ENCODE peak calls at places on chromosomes 6 and 20, in four cellular contexts. Z is HCT116, N is ovary, C is A549. M is an unnamed sample.

GRCh38 chr20:16241911-16242310 is 331.3 kb downstream of the KIF16B start:
- DNase-seq in N (no peak), Z (peak), C (no peak), M (no peak)

GRCh38 chr20:34604980-34605788 is 46.7 kb downstream of the MAP1LC3A start:
- DNase-seq in C (no peak), N (no peak), Z (no peak), M (no peak)

GRCh38 chr20:1906361-1907051 is 11.3 kb downstream of the SIRPA start:
- DNase-seq in Z (no peak), N (no peak), C (no peak), M (no peak)

GRCh38 chr20:6863355-6863754 is 95.9 kb downstream of the BMP2 start:
- DNase-seq in C (no peak), N (no peak), Z (no peak), M (no peak)

GRCh38 chr6:159119835-159120234 is 49.4 kb upstream of the FNDC1 start:
- DNase-seq in C (no peak), N (no peak), Z (no peak), M (no peak)

GRCh38 chr6:2764610-2765165 is 505 bp upstream of the WRNIP1 start:
- DNase-seq in N (peak), C (peak), Z (no peak), M (peak)

GRCh38 chr6:46211917-46212316 is 41.1 kb upstream of the ENPP5 start:
- DNase-seq in C (no peak), Z (no peak), N (no peak), M (no peak)

GRCh38 chr20:35625584-35626385 is 10.2 kb downstream of the SPAG4 start:
- DNase-seq in N (no peak), Z (no peak), C (no peak), M (no peak)

GRCh38 chr20:46939031-46939430 is 44.4 kb downstream of the EYA2 start:
- DNase-seq in Z (peak), N (no peak), C (peak), M (no peak)

GRCh38 chr6:89951574-89952360 is 57.5 kb downstream of the GJA10 start:
- DNase-seq in Z (no peak), C (no peak), N (peak), M (peak)

GRCh38 chr6:14841901-14842421 is 403.9 kb upstream of the JARID2 start:
- DNase-seq in N (no peak), Z (no peak), C (no peak), M (no peak)

GRCh38 chr6:99362644-99363268 is 13.3 kb upstream of the FAXC start:
- DNase-seq in C (no peak), Z (no peak), N (no peak), M (no peak)

GRCh38 chr6:21992178-21992967 is 304.5 kb downstream of the PRL start:
- DNase-seq in Z (no peak), C (no peak), N (peak), M (no peak)

GRCh38 chr6:45681860-45682488 is 304.2 kb upstream of the SUPT3H start:
- DNase-seq in N (no peak), Z (no peak), C (no peak), M (no peak)

GRCh38 chr20:61595216-61595615 is 343.2 kb downstream of the CDH4 start:
- DNase-seq in Z (no peak), C (no peak), N (no peak), M (no peak)

GRCh38 chr6:16803294-16804006 is 42.2 kb upstream of the ATXN1 start:
- DNase-seq in C (no peak), N (peak), Z (no peak), M (no peak)

GRCh38 chr6:135633573-135633972 is 136.0 kb upstream of the AHI1 start:
- DNase-seq in Z (no peak), C (no peak), N (no peak), M (no peak)

GRCh38 chr20:4592316-4593148 is 129.2 kb upstream of the PRND start:
- DNase-seq in N (peak), Z (no peak), C (peak), M (peak)

GRCh38 chr6:149405823-149406765 is 6.0 kb downstream of the SUMO4 start:
- DNase-seq in C (no peak), Z (no peak), N (no peak), M (no peak)

GRCh38 chr20:49283703-49284625 is 6.1 kb upstream of the ZNFX1 start:
- DNase-seq in Z (no peak), C (no peak), N (no peak), M (no peak)

GRCh38 chr20:7843613-7844012 is 96.6 kb downstream of the HAO1 start:
- DNase-seq in N (no peak), C (no peak), Z (no peak), M (no peak)

GRCh38 chr6:100462990-100463684 is 1.6 kb downstream of the SIM1 start:
- DNase-seq in C (no peak), Z (no peak), N (no peak), M (no peak)

GRCh38 chr20:48156521-48156920 is 371.2 kb upstream of the SULF2 start:
- DNase-seq in N (no peak), C (no peak), Z (no peak), M (no peak)

GRCh38 chr6:81075974-81076373 is 676.5 kb downstream of the TENT5A start:
- DNase-seq in N (no peak), Z (peak), C (no peak), M (no peak)

GRCh38 chr6:98041072-98041471 is 758.1 kb upstream of the MMS22L start:
- DNase-seq in N (no peak), Z (no peak), C (no peak), M (no peak)

GRCh38 chr6:117960906-117961700 is 54.0 kb downstream of the SLC35F1 start:
- DNase-seq in C (no peak), N (no peak), Z (no peak), M (no peak)

GRCh38 chr6:140987364-140988135 is 1145.2 kb upstream of the GJE1 start:
- DNase-seq in N (no peak), C (no peak), Z (no peak), M (no peak)

GRCh38 chr20:56630506-56631317 is 1.6 kb downstream of the TFAP2C start:
- DNase-seq in Z (no peak), C (no peak), N (no peak), M (no peak)

GRCh38 chr20:56628015-56628872 is 862 bp upstream of the TFAP2C start:
- DNase-seq in N (no peak), Z (no peak), C (peak), M (no peak)

GRCh38 chr20:56628873-56629463 is at the start of gene TFAP2C:
- DNase-seq in N (peak), C (peak), Z (peak), M (peak)

GRCh38 chr20:56630086-56630493 is 984 bp downstream of the TFAP2C start:
- DNase-seq in N (no peak), Z (peak), C (peak), M (no peak)

GRCh38 chr20:56629464-56630085 is 469 bp downstream of the TFAP2C start:
- DNase-seq in Z (no peak), C (peak), N (no peak), M (no peak)
- H3K4me3 ChIP-seq in Z (peak), C (peak), N (peak), M (no peak)

GRCh38 chr20:44310664-44311639 is at the start of gene FITM2:
- DNase-seq in N (peak), C (peak), Z (peak), M (peak)
- TF ChIP-seq POLR2A in N (peak), C (peak), Z (peak), M (peak)

GRCh38 chr6:133894369-133894768 is 5.5 kb downstream of the TCF21 start:
- DNase-seq in Z (no peak), C (no peak), N (no peak), M (no peak)

GRCh38 chr6:133893324-133893692 is 4.4 kb downstream of the TCF21 start:
- DNase-seq in N (no peak), C (no peak), Z (no peak), M (no peak)

GRCh38 chr6:133894795-133895401 is 6.0 kb downstream of the TCF21 start:
- DNase-seq in N (peak), C (no peak), Z (no peak), M (no peak)

GRCh38 chr6:133896344-133896721 is 7.4 kb downstream of the TCF21 start:
- DNase-seq in C (no peak), N (no peak), Z (no peak), M (no peak)

GRCh38 chr6:133895573-133896343 is 6.8 kb downstream of the TCF21 start:
- DNase-seq in N (peak), Z (no peak), C (no peak), M (no peak)
- H3K4me3 ChIP-seq in N (peak), Z (peak), C (no peak), M (no peak)

GRCh38 chr20:44597930-44598329 is 15.6 kb downstream of the PKIG start:
- DNase-seq in Z (no peak), N (no peak), C (no peak), M (no peak)

GRCh38 chr20:44599715-44600114 is 17.3 kb downstream of the PKIG start:
- DNase-seq in C (no peak), N (no peak), Z (no peak), M (no peak)

GRCh38 chr20:44597516-44597915 is 15.1 kb downstream of the PKIG start:
- DNase-seq in Z (no peak), N (no peak), C (no peak), M (no peak)

GRCh38 chr20:44600301-44600700 is 17.9 kb downstream of the PKIG start:
- DNase-seq in Z (no peak), C (no peak), N (no peak), M (no peak)

DNA sequence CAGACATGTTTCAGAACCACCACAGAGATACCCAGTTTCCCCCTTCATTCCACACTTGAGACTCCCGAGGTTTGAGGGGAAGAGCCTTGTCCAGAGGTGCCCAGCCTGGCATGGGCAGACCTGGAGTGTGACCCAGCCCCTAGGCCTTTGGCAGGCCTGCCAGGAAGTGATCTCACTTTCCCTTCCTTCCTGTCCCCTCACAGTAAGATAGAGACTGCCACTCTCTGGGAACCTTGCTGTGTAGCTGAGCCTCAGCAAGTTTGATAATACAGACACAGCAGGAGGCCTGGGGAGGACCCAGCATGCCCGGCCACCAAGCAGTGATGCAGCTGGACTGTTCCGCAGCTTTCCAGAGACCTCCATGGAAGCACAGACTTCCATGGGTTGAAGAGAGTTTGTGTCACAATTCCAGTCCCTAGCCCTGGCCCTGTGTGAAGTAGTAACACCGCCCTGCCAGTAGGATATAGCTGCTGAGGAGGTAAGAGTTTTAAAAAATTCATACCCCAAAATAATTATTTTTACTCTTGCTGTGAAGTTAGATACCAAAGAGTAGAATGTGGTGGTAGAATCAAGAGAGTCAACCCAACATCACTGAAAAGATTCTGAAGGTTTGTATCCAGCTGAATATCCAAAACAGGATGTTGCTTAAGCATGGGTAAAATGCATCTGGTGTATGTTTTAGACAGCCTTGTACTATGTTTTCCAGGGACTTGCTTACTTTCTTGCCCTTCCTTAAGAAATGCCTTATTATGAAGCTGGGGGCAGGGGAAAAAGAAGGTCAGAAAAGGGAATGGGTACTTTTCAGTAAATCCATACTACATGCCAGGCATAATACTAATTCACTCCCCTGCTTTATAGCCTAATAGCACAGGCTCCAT is 16.3 kb downstream of the PKIG start:
- DNase-seq in C (no peak), Z (no peak), N (no peak), M (no peak)
- TF ChIP-seq POLR2A in C (no peak), Z (no peak), N (no peak), M (no peak)

GRCh38 chr6:6293317-6293716 is 27.1 kb downstream of the F13A1 start:
- DNase-seq in Z (no peak), N (no peak), C (no peak), M (no peak)
- H3K4me3 ChIP-seq in Z (no peak), N (no peak), C (no peak), M (no peak)

GRCh38 chr6:160400426-160400825 is 52.2 kb downstream of the SLC22A3 start:
- DNase-seq in Z (no peak), N (no peak), C (no peak), M (no peak)
- TF ChIP-seq POLR2A in Z (no peak), N (no peak), C (no peak), M (no peak)

DNA sequence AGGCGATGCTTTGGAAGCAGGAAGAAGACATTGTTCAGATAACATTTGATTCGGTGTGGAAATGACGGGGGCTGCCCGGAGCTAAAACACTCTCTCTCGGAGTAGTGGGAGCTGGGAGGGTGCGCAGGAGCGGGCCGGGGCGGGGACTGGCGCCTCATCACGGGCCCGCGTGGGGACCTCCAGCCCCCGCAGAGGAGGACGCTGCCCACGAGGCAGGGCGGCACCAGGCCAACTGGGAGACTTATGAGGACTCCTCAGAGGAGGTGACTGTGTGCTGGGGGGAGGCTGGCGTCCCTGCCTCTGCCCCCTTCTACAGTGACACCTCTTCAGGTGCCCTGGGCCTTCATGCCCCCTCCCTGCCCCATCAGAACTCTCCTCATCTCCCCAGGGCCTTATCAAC is 15.2 kb downstream of the DDO start:
- DNase-seq in Z (no peak), C (no peak), N (peak), M (no peak)
- H3K4me3 ChIP-seq in Z (no peak), C (no peak), N (peak), M (peak)

GRCh38 chr6:30614044-30614842 is 2.8 kb downstream of the PPP1R10 start:
- DNase-seq in Z (no peak), N (no peak), C (no peak), M (no peak)
- TF ChIP-seq POLR2A in Z (no peak), N (no peak), C (no peak), M (no peak)

DNA sequence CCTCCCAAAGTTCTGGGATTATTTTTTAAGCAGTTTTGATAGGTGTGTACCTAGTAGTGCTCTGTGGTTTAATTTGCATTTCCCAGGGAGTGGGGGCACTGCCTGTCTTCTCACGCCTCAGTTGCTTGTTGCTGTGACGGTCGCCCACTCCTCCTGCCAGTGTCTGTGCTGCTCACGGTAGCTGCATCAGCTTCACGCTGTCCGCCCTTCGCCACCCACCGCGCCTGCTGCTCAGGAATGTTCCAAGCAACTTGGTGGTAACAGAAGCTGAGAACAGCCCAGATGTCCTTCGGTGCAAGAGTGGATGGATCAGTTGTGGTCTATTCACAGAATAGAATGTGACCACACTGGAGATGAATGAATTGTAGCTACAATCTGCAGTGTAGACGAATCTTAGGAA is 22.9 kb downstream of the DNAJC5 start:
- DNase-seq in N (no peak), C (no peak), Z (no peak), M (no peak)
- H3K4me3 ChIP-seq in N (no peak), C (no peak), Z (no peak), M (no peak)